ENCODE peak calls at places on chromosome 5, in ten cellular contexts. X is thyroid gland; B is tibial nerve; M is CD8-positive, alpha-beta T cell; U is fibroblast of lung; T is endodermal cell; P is right atrium auricular region; I is gastrocnemius medialis; O is right lobe of liver; A is sigmoid colon. J is an unnamed sample.

GRCh38 chr5:42423285-42424152 is at the start of gene GHR:
- DNase-seq in X (peak; percentile 88), B (peak; percentile 63), M (no peak), U (peak; percentile 94), T (peak; percentile 95), P (peak; percentile 92), I (peak; percentile 87), O (peak; percentile 87), A (peak; percentile 93), J (peak; percentile 81)

GRCh38 chr5:14268236-14268701 is 125.1 kb downstream of the TRIO start:
- DNase-seq in X (no peak), B (no peak), M (no peak), U (peak; percentile 34), T (peak; percentile 75), P (peak; percentile 72), I (no peak), O (no peak), A (no peak), J (peak; percentile 72)

GRCh38 chr5:94234987-94235386 is 383.4 kb downstream of the KIAA0825 start:
- DNase-seq in X (no peak), B (no peak), M (no peak), U (no peak), T (no peak), P (no peak), I (no peak), O (peak; percentile 63), A (no peak), J (no peak)

GRCh38 chr5:95281211-95281610 is 3.7 kb downstream of the MCTP1 start:
- DNase-seq in X (no peak), B (no peak), M (no peak), U (no peak), T (peak; percentile 82), P (no peak), I (no peak), O (no peak), A (no peak), J (no peak)

GRCh38 chr5:64534033-64534432 is 28.2 kb downstream of the RGS7BP start:
- DNase-seq in X (no peak), B (no peak), M (no peak), U (no peak), T (no peak), P (no peak), I (no peak), O (no peak), A (no peak), J (no peak)

GRCh38 chr5:39448504-39449128 is 23.8 kb upstream of the DAB2 start:
- DNase-seq in X (no peak), B (no peak), M (no peak), U (no peak), T (no peak), P (no peak), I (no peak), O (no peak), A (no peak), J (peak; percentile 51)

GRCh38 chr5:95876782-95877181 is 54.3 kb upstream of the GLRX start:
- DNase-seq in X (no peak), B (no peak), M (no peak), U (no peak), T (no peak), P (no peak), I (no peak), O (no peak), A (no peak), J (no peak)

GRCh38 chr5:173477320-173478055 is 139.0 kb downstream of the BOD1 start:
- DNase-seq in X (no peak), B (no peak), M (no peak), U (peak; percentile 74), T (no peak), P (no peak), I (no peak), O (no peak), A (no peak), J (no peak)

GRCh38 chr5:129465945-129466344 is 5.8 kb downstream of the ADAMTS19 start:
- DNase-seq in X (no peak), B (no peak), M (no peak), U (no peak), T (no peak), P (no peak), I (no peak), O (no peak), A (no peak), J (no peak)

GRCh38 chr5:129460951-129461815 is 1.1 kb downstream of the ADAMTS19 start:
- DNase-seq in X (no peak), B (no peak), M (no peak), U (peak; percentile 11), T (peak; percentile 88), P (no peak), I (peak; percentile 14), O (no peak), A (peak; percentile 63), J (peak; percentile 16)

GRCh38 chr5:129459485-129460120 is 495 bp upstream of the ADAMTS19 start:
- DNase-seq in X (no peak), B (no peak), M (no peak), U (peak; percentile 53), T (peak; percentile 88), P (peak; percentile 61), I (no peak), O (no peak), A (no peak), J (peak; percentile 50)

GRCh38 chr5:129460121-129460950 is at the start of gene ADAMTS19:
- DNase-seq in X (no peak), B (no peak), M (no peak), U (peak; percentile 44), T (peak; percentile 85), P (no peak), I (no peak), O (no peak), A (no peak), J (no peak)

DNA sequence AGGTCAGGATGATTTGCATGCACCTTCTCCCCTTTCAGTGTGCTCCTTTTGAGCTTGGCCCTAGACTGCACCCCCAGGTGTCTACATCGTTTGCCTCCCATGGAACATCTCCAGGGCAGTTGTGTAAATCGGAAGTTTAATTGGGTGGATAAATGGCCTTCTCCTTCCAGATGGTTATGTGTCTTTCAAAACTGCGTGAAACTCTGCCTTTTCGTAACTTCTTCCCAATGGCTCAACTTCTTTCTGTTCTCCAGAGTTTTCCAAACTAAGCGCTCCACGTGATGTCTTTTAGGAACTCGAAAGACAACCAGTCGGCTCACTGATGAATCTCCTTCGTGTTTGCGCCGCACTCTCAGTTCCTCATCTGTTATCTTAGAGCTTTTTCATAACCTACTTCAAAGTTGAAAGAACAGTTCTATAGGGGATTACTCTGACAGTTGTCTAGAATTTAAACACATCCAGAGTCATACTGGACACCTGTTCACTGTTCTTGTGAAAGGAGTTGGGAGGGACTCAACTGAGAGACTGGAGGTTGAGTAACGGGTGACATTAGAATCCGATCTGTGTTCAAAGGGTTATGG is 1.8 kb downstream of the ADAMTS19 start:
- DNase-seq in X (no peak), B (no peak), M (no peak), U (peak; percentile 2), T (no peak), P (no peak), I (no peak), O (no peak), A (no peak), J (no peak)
- H3K27me3 ChIP-seq in X (no peaks in the 10 kb centered on the region), B (peaks cover 35% of the 10 kb centered on the region), M (no peaks in the 10 kb centered on the region), U (peaks cover 5% of the 10 kb centered on the region), T (peaks cover 6% of the 10 kb centered on the region), P (no peaks in the 10 kb centered on the region), I (no peaks in the 10 kb centered on the region), O (peaks cover 14% of the 10 kb centered on the region), A (peaks cover 7% of the 10 kb centered on the region), J (peaks cover 26% of the 10 kb centered on the region)

GRCh38 chr5:181203842-181204560 is 995 bp downstream of the TRIM7 start:
- DNase-seq in X (peak; percentile 25), B (no peak), M (peak; percentile 21), U (no peak), T (peak; percentile 79), P (no peak), I (no peak), O (no peak), A (peak; percentile 66), J (no peak)

GRCh38 chr5:181207214-181207959 is 2.4 kb upstream of the TRIM7 start:
- DNase-seq in X (peak; percentile 72), B (peak; percentile 71), M (peak; percentile 72), U (peak; percentile 94), T (peak; percentile 94), P (peak; percentile 89), I (no peak), O (peak; percentile 76), A (peak; percentile 90), J (peak; percentile 80)

GRCh38 chr5:181204561-181205401 is at the start of gene TRIM7:
- DNase-seq in X (peak; percentile 76), B (no peak), M (no peak), U (peak; percentile 34), T (peak; percentile 81), P (no peak), I (no peak), O (no peak), A (peak; percentile 76), J (no peak)

GRCh38 chr5:181205402-181205734 is 372 bp upstream of the TRIM7 start:
- DNase-seq in X (no peak), B (no peak), M (no peak), U (no peak), T (peak; percentile 73), P (no peak), I (peak; percentile 76), O (no peak), A (peak; percentile 66), J (peak; percentile 74)

DNA sequence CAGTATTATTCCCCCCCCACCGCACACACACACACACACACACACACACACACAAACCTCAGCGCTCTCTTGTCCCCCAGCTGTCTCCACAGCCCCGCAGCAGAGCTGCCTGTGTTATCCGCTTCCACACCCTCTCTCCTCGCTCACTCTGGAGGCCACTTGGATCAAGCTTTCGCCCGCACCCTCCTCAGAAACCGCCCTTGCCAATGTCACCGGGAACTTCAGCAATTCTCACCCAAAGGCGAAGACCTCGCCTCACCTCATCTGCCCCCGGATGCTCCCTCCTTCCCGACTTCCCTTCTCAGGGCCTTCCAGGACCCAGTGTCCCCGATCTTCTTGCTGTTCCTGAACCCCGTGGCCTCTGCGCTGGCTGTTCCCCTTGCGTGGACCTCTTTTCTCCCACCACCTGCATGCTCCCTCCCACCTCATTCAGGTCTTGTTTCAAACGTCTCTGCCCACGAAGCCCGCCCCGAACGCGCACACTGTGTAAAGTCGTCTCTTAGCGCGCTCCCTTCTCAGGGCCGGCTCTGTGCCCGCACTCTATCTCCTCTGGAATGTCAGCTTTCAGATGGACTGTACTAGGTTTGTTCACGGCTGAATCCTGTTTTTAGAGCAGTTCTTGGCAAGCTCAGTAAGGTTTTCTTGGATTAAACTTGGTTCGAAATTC is 872 bp upstream of the TRIM7 start:
- DNase-seq in X (peak; percentile 48), B (no peak), M (peak; percentile 32), U (peak; percentile 31), T (no peak), P (no peak), I (no peak), O (no peak), A (peak; percentile 67), J (no peak)
- H3K4me1 ChIP-seq in X (peaks cover 12% of the 10 kb centered on the region), B (peaks cover 37% of the 10 kb centered on the region), M (peaks cover 26% of the 10 kb centered on the region), U (peaks cover 8% of the 10 kb centered on the region), T (no peaks in the 10 kb centered on the region), P (peaks cover 30% of the 10 kb centered on the region), I (peaks cover 23% of the 10 kb centered on the region), O (no peaks in the 10 kb centered on the region), A (no peaks in the 10 kb centered on the region), J (peaks cover 21% of the 10 kb centered on the region)

DNA sequence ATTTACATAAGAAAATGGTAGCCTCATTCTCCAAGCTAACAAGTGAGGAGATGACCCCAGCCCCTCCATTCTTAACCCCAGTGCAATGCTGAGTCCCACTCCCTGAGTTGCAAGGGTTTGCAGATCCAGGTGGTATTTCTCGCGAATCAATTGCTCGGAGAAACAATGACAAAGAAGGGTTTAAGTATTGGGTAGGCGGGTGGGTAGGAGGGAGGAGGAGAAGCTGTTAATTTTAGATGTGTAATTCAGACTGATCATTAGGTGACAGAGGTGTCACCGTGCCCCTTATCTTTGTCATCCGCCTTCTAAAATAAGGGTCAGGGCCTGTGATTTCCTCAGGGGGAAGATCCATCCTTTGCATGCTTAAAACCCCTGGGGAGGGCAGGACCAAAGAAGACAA is 17.0 kb upstream of the SH3RF2 start:
- DNase-seq in X (no peak), B (no peak), M (no peak), U (no peak), T (no peak), P (no peak), I (no peak), O (no peak), A (no peak), J (no peak)
- H3K27me3 ChIP-seq in X (no peaks in the 10 kb centered on the region), B (no peaks in the 10 kb centered on the region), M (no peaks in the 10 kb centered on the region), U (no peaks in the 10 kb centered on the region), T (no peaks in the 10 kb centered on the region), P (no peaks in the 10 kb centered on the region), I (no peaks in the 10 kb centered on the region), O (no peaks in the 10 kb centered on the region), A (no peaks in the 10 kb centered on the region), J (no peaks in the 10 kb centered on the region)

GRCh38 chr5:143644751-143645150 is 167.2 kb upstream of the HMHB1 start:
- DNase-seq in X (no peak), B (no peak), M (no peak), U (no peak), T (no peak), P (no peak), I (no peak), O (no peak), A (no peak), J (no peak)

GRCh38 chr5:143649869-143650268 is 162.1 kb upstream of the HMHB1 start:
- DNase-seq in X (no peak), B (no peak), M (no peak), U (peak; percentile 38), T (no peak), P (no peak), I (no peak), O (no peak), A (no peak), J (no peak)

GRCh38 chr5:143645356-143645755 is 166.6 kb upstream of the HMHB1 start:
- DNase-seq in X (no peak), B (no peak), M (no peak), U (no peak), T (no peak), P (no peak), I (no peak), O (no peak), A (no peak), J (no peak)

GRCh38 chr5:143648696-143649095 is 163.3 kb upstream of the HMHB1 start:
- DNase-seq in X (peak; percentile 50), B (no peak), M (no peak), U (no peak), T (no peak), P (no peak), I (no peak), O (no peak), A (no peak), J (no peak)

GRCh38 chr5:143646961-143647360 is 165.0 kb upstream of the HMHB1 start:
- DNase-seq in X (no peak), B (no peak), M (no peak), U (no peak), T (no peak), P (no peak), I (no peak), O (no peak), A (no peak), J (no peak)
- H3K4me1 ChIP-seq in X (peaks cover 3% of the 10 kb centered on the region), B (peaks cover 12% of the 10 kb centered on the region), M (no peaks in the 10 kb centered on the region), U (peaks cover 7% of the 10 kb centered on the region), T (no peaks in the 10 kb centered on the region), P (peaks cover 8% of the 10 kb centered on the region), I (peaks cover 10% of the 10 kb centered on the region), O (no peaks in the 10 kb centered on the region), A (no peaks in the 10 kb centered on the region), J (peaks cover 10% of the 10 kb centered on the region)